ENCODE peak calls at places on chromosome 21, in ten cellular contexts. One of them, this sample, is unnamed.

GRCh38 chr21:34031835-34032370 is 41.5 kb upstream of the MRPS6 start:
- DNase-seq in NCI-H2029 treated with DMSO at 0.1 percent for 48 hours: no peak
- DNase-seq in NCI-H345: no peak
- DNase-seq in central memory CD8-positive, alpha-beta T cell: no peak
- DNase-seq in astrocyte of the hippocampus: no peak
- DNase-seq in ELR: no peak
- DNase-seq in DMS 273 treated with DMSO at 0.1 percent for 48 hours: no peak
- DNase-seq in suprapubic skin: no peak
- DNase-seq in AG08396: no peak
- DNase-seq in nephron progenitor cell: no peak
- DNase-seq in this sample: no peak

GRCh38 chr21:43908167-43908566 is 43.1 kb downstream of the AGPAT3 start:
- DNase-seq in NCI-H345: no peak
- DNase-seq in NCI-H2029 treated with DMSO at 0.1 percent for 48 hours: no peak
- DNase-seq in nephron progenitor cell: no peak
- DNase-seq in DMS 273 treated with DMSO at 0.1 percent for 48 hours: no peak
- DNase-seq in suprapubic skin: peak; percentile 71
- DNase-seq in ELR: peak; percentile 15
- DNase-seq in AG08396: no peak
- DNase-seq in central memory CD8-positive, alpha-beta T cell: no peak
- DNase-seq in astrocyte of the hippocampus: peak; percentile 67
- DNase-seq in this sample: no peak

GRCh38 chr21:38985423-38986378 is 180.0 kb downstream of the ETS2 start:
- DNase-seq in NCI-H345: peak; percentile 90
- DNase-seq in astrocyte of the hippocampus: peak; percentile 68
- DNase-seq in suprapubic skin: peak; percentile 91
- DNase-seq in central memory CD8-positive, alpha-beta T cell: no peak
- DNase-seq in ELR: peak; percentile 26
- DNase-seq in DMS 273 treated with DMSO at 0.1 percent for 48 hours: peak; percentile 82
- DNase-seq in AG08396: peak; percentile 91
- DNase-seq in nephron progenitor cell: peak; percentile 26
- DNase-seq in NCI-H2029 treated with DMSO at 0.1 percent for 48 hours: peak; percentile 93
- DNase-seq in this sample: peak; percentile 59

GRCh38 chr21:46297311-46298082 is 11.4 kb downstream of the YBEY start:
- DNase-seq in suprapubic skin: no peak
- DNase-seq in nephron progenitor cell: no peak
- DNase-seq in NCI-H2029 treated with DMSO at 0.1 percent for 48 hours: no peak
- DNase-seq in central memory CD8-positive, alpha-beta T cell: no peak
- DNase-seq in DMS 273 treated with DMSO at 0.1 percent for 48 hours: no peak
- DNase-seq in astrocyte of the hippocampus: peak; percentile 54
- DNase-seq in ELR: no peak
- DNase-seq in AG08396: no peak
- DNase-seq in NCI-H345: no peak
- DNase-seq in this sample: no peak

GRCh38 chr21:36699026-36699545 is at the start of gene SIM2:
- DNase-seq in DMS 273 treated with DMSO at 0.1 percent for 48 hours: no peak
- DNase-seq in AG08396: no peak
- DNase-seq in suprapubic skin: no peak
- DNase-seq in ELR: peak; percentile 49
- DNase-seq in astrocyte of the hippocampus: peak; percentile 58
- DNase-seq in central memory CD8-positive, alpha-beta T cell: no peak
- DNase-seq in nephron progenitor cell: no peak
- DNase-seq in NCI-H345: peak; percentile 63
- DNase-seq in NCI-H2029 treated with DMSO at 0.1 percent for 48 hours: peak; percentile 14
- DNase-seq in this sample: no peak

GRCh38 chr21:38037416-38037815 is 121.2 kb upstream of the KCNJ6 start:
- DNase-seq in NCI-H345: no peak
- DNase-seq in DMS 273 treated with DMSO at 0.1 percent for 48 hours: no peak
- DNase-seq in AG08396: no peak
- DNase-seq in ELR: peak; percentile 21
- DNase-seq in central memory CD8-positive, alpha-beta T cell: no peak
- DNase-seq in suprapubic skin: no peak
- DNase-seq in nephron progenitor cell: no peak
- DNase-seq in astrocyte of the hippocampus: peak; percentile 8
- DNase-seq in NCI-H2029 treated with DMSO at 0.1 percent for 48 hours: no peak
- DNase-seq in this sample: no peak

GRCh38 chr21:35050348-35051286 is 1.5 kb upstream of the RUNX1 start:
- DNase-seq in nephron progenitor cell: no peak
- DNase-seq in AG08396: no peak
- DNase-seq in central memory CD8-positive, alpha-beta T cell: no peak
- DNase-seq in DMS 273 treated with DMSO at 0.1 percent for 48 hours: peak; percentile 40
- DNase-seq in suprapubic skin: no peak
- DNase-seq in astrocyte of the hippocampus: no peak
- DNase-seq in NCI-H2029 treated with DMSO at 0.1 percent for 48 hours: no peak
- DNase-seq in ELR: peak; percentile 58
- DNase-seq in NCI-H345: no peak
- DNase-seq in this sample: no peak

GRCh38 chr21:17451364-17451869 is 61.4 kb upstream of the CXADR start:
- DNase-seq in DMS 273 treated with DMSO at 0.1 percent for 48 hours: no peak
- DNase-seq in NCI-H345: no peak
- DNase-seq in nephron progenitor cell: no peak
- DNase-seq in central memory CD8-positive, alpha-beta T cell: no peak
- DNase-seq in AG08396: peak; percentile 69
- DNase-seq in astrocyte of the hippocampus: peak; percentile 59
- DNase-seq in suprapubic skin: no peak
- DNase-seq in NCI-H2029 treated with DMSO at 0.1 percent for 48 hours: no peak
- DNase-seq in ELR: peak; percentile 77
- DNase-seq in this sample: no peak

GRCh38 chr21:17537299-17537698 is 24.5 kb downstream of the CXADR start:
- DNase-seq in AG08396: no peak
- DNase-seq in suprapubic skin: no peak
- DNase-seq in DMS 273 treated with DMSO at 0.1 percent for 48 hours: no peak
- DNase-seq in nephron progenitor cell: no peak
- DNase-seq in NCI-H2029 treated with DMSO at 0.1 percent for 48 hours: no peak
- DNase-seq in ELR: peak; percentile 27
- DNase-seq in central memory CD8-positive, alpha-beta T cell: no peak
- DNase-seq in NCI-H345: no peak
- DNase-seq in astrocyte of the hippocampus: no peak
- DNase-seq in this sample: no peak

GRCh38 chr21:40623550-40623949 is 223.4 kb downstream of the DSCAM start:
- DNase-seq in astrocyte of the hippocampus: no peak
- DNase-seq in ELR: no peak
- DNase-seq in NCI-H345: peak; percentile 17
- DNase-seq in DMS 273 treated with DMSO at 0.1 percent for 48 hours: no peak
- DNase-seq in central memory CD8-positive, alpha-beta T cell: no peak
- DNase-seq in nephron progenitor cell: no peak
- DNase-seq in suprapubic skin: no peak
- DNase-seq in AG08396: no peak
- DNase-seq in NCI-H2029 treated with DMSO at 0.1 percent for 48 hours: no peak
- DNase-seq in this sample: no peak

GRCh38 chr21:45424854-45425795 is 20.2 kb downstream of the COL18A1 start:
- DNase-seq in ELR: no peak
- DNase-seq in central memory CD8-positive, alpha-beta T cell: no peak
- DNase-seq in NCI-H2029 treated with DMSO at 0.1 percent for 48 hours: no peak
- DNase-seq in astrocyte of the hippocampus: no peak
- DNase-seq in suprapubic skin: no peak
- DNase-seq in DMS 273 treated with DMSO at 0.1 percent for 48 hours: no peak
- DNase-seq in AG08396: no peak
- DNase-seq in NCI-H345: no peak
- DNase-seq in nephron progenitor cell: no peak
- DNase-seq in this sample: no peak

GRCh38 chr21:18655927-18656326 is 252.3 kb upstream of the TMPRSS15 start:
- DNase-seq in AG08396: no peak
- DNase-seq in central memory CD8-positive, alpha-beta T cell: no peak
- DNase-seq in NCI-H2029 treated with DMSO at 0.1 percent for 48 hours: no peak
- DNase-seq in NCI-H345: no peak
- DNase-seq in ELR: no peak
- DNase-seq in astrocyte of the hippocampus: no peak
- DNase-seq in nephron progenitor cell: no peak
- DNase-seq in DMS 273 treated with DMSO at 0.1 percent for 48 hours: no peak
- DNase-seq in suprapubic skin: no peak
- DNase-seq in this sample: no peak

GRCh38 chr21:44511938-44512275 is 28.1 kb downstream of the KRTAP10-1 start:
- DNase-seq in central memory CD8-positive, alpha-beta T cell: no peak
- DNase-seq in nephron progenitor cell: no peak
- DNase-seq in suprapubic skin: no peak
- DNase-seq in DMS 273 treated with DMSO at 0.1 percent for 48 hours: no peak
- DNase-seq in NCI-H345: no peak
- DNase-seq in ELR: no peak
- DNase-seq in AG08396: no peak
- DNase-seq in astrocyte of the hippocampus: no peak
- DNase-seq in NCI-H2029 treated with DMSO at 0.1 percent for 48 hours: no peak
- DNase-seq in this sample: no peak

GRCh38 chr21:45826733-45827692 is 154.6 kb upstream of the COL6A1 start:
- DNase-seq in NCI-H345: no peak
- DNase-seq in ELR: no peak
- DNase-seq in suprapubic skin: no peak
- DNase-seq in astrocyte of the hippocampus: no peak
- DNase-seq in DMS 273 treated with DMSO at 0.1 percent for 48 hours: no peak
- DNase-seq in NCI-H2029 treated with DMSO at 0.1 percent for 48 hours: no peak
- DNase-seq in AG08396: no peak
- DNase-seq in central memory CD8-positive, alpha-beta T cell: no peak
- DNase-seq in nephron progenitor cell: no peak
- DNase-seq in this sample: no peak

GRCh38 chr21:32538147-32538792 is 47.1 kb downstream of the TCP10L start:
- DNase-seq in NCI-H345: no peak
- DNase-seq in AG08396: no peak
- DNase-seq in NCI-H2029 treated with DMSO at 0.1 percent for 48 hours: no peak
- DNase-seq in suprapubic skin: peak; percentile 15
- DNase-seq in central memory CD8-positive, alpha-beta T cell: peak; percentile 28
- DNase-seq in nephron progenitor cell: no peak
- DNase-seq in ELR: no peak
- DNase-seq in DMS 273 treated with DMSO at 0.1 percent for 48 hours: no peak
- DNase-seq in astrocyte of the hippocampus: no peak
- DNase-seq in this sample: no peak

GRCh38 chr21:46161180-46161799 is 5.9 kb upstream of the FTCD start:
- DNase-seq in nephron progenitor cell: no peak
- DNase-seq in DMS 273 treated with DMSO at 0.1 percent for 48 hours: no peak
- DNase-seq in central memory CD8-positive, alpha-beta T cell: no peak
- DNase-seq in ELR: no peak
- DNase-seq in NCI-H345: no peak
- DNase-seq in NCI-H2029 treated with DMSO at 0.1 percent for 48 hours: no peak
- DNase-seq in AG08396: no peak
- DNase-seq in suprapubic skin: peak; percentile 74
- DNase-seq in astrocyte of the hippocampus: no peak
- DNase-seq in this sample: no peak

GRCh38 chr21:37233551-37234146 is 33.5 kb downstream of the VPS26C start:
- DNase-seq in NCI-H345: peak; percentile 85
- DNase-seq in ELR: no peak
- DNase-seq in suprapubic skin: no peak
- DNase-seq in DMS 273 treated with DMSO at 0.1 percent for 48 hours: no peak
- DNase-seq in astrocyte of the hippocampus: no peak
- DNase-seq in AG08396: no peak
- DNase-seq in nephron progenitor cell: no peak
- DNase-seq in central memory CD8-positive, alpha-beta T cell: no peak
- DNase-seq in NCI-H2029 treated with DMSO at 0.1 percent for 48 hours: peak; percentile 61
- DNase-seq in this sample: no peak

GRCh38 chr21:29436650-29437049 is 137.9 kb downstream of the BACH1 start:
- DNase-seq in central memory CD8-positive, alpha-beta T cell: no peak
- DNase-seq in suprapubic skin: no peak
- DNase-seq in ELR: no peak
- DNase-seq in astrocyte of the hippocampus: no peak
- DNase-seq in DMS 273 treated with DMSO at 0.1 percent for 48 hours: no peak
- DNase-seq in NCI-H2029 treated with DMSO at 0.1 percent for 48 hours: no peak
- DNase-seq in NCI-H345: no peak
- DNase-seq in nephron progenitor cell: no peak
- DNase-seq in AG08396: no peak
- DNase-seq in this sample: no peak

GRCh38 chr21:43800124-43800523 is 10.7 kb downstream of the RRP1 start:
- DNase-seq in nephron progenitor cell: no peak
- DNase-seq in DMS 273 treated with DMSO at 0.1 percent for 48 hours: no peak
- DNase-seq in NCI-H345: no peak
- DNase-seq in central memory CD8-positive, alpha-beta T cell: no peak
- DNase-seq in ELR: no peak
- DNase-seq in astrocyte of the hippocampus: no peak
- DNase-seq in AG08396: no peak
- DNase-seq in suprapubic skin: no peak
- DNase-seq in NCI-H2029 treated with DMSO at 0.1 percent for 48 hours: no peak
- DNase-seq in this sample: no peak

GRCh38 chr21:18666725-18667124 is 263.1 kb upstream of the TMPRSS15 start:
- DNase-seq in central memory CD8-positive, alpha-beta T cell: no peak
- DNase-seq in suprapubic skin: no peak
- DNase-seq in NCI-H2029 treated with DMSO at 0.1 percent for 48 hours: no peak
- DNase-seq in NCI-H345: no peak
- DNase-seq in nephron progenitor cell: no peak
- DNase-seq in DMS 273 treated with DMSO at 0.1 percent for 48 hours: no peak
- DNase-seq in ELR: no peak
- DNase-seq in AG08396: no peak
- DNase-seq in astrocyte of the hippocampus: no peak
- DNase-seq in this sample: no peak

GRCh38 chr21:41418956-41419680 is 6.9 kb upstream of the MX1 start:
- DNase-seq in nephron progenitor cell: no peak
- DNase-seq in AG08396: no peak
- DNase-seq in ELR: no peak
- DNase-seq in NCI-H2029 treated with DMSO at 0.1 percent for 48 hours: no peak
- DNase-seq in NCI-H345: no peak
- DNase-seq in suprapubic skin: peak; percentile 47
- DNase-seq in astrocyte of the hippocampus: no peak
- DNase-seq in central memory CD8-positive, alpha-beta T cell: no peak
- DNase-seq in DMS 273 treated with DMSO at 0.1 percent for 48 hours: no peak
- DNase-seq in this sample: no peak